ENCODE peak calls at places on chromosomes 3 and 15, in four cellular contexts. K, P, G and O are unnamed samples.

GRCh38 chr15:82177291-82178010 is 85.1 kb downstream of the EFL1 start:
- DNase-seq in P (no peak), G (no peak), K (no peak), O (no peak)

GRCh38 chr15:73336756-73337155 is 32.0 kb downstream of the HCN4 start:
- DNase-seq in P (no peak), G (peak; percentile 53), K (no peak), O (no peak)

GRCh38 chr3:129439381-129439816 is 349 bp downstream of the MBD4 start:
- DNase-seq in P (peak; percentile 49), G (peak; percentile 84), K (no peak), O (no peak)

GRCh38 chr3:59246719-59247401 is 197.0 kb upstream of the CFAP20DC start:
- DNase-seq in G (no peak), P (no peak), K (no peak), O (peak; percentile 68)

GRCh38 chr3:169241928-169242751 is 421.4 kb downstream of the MECOM start:
- DNase-seq in K (peak; percentile 39), P (no peak), G (peak; percentile 79), O (no peak)

GRCh38 chr3:30083315-30083714 is 523.1 kb upstream of the TGFBR2 start:
- DNase-seq in P (no peak), K (no peak), G (no peak), O (no peak)

GRCh38 chr15:68056097-68056865 is 2.2 kb downstream of the PIAS1 start:
- DNase-seq in P (no peak), G (no peak), K (no peak), O (no peak)

GRCh38 chr3:141556034-141556433 is 69.2 kb downstream of the RASA2 start:
- DNase-seq in P (peak; percentile 19), K (no peak), G (no peak), O (no peak)

GRCh38 chr15:40650479-40650878 is 44.5 kb upstream of the RAD51 start:
- DNase-seq in P (no peak), K (no peak), G (no peak), O (no peak)

GRCh38 chr3:133988631-133989161 is 41.0 kb downstream of the SLCO2A1 start:
- DNase-seq in K (no peak), G (no peak), P (no peak), O (no peak)

GRCh38 chr15:67080900-67081431 is 15.6 kb downstream of the SMAD3 start:
- DNase-seq in G (peak; percentile 78), K (no peak), P (peak; percentile 71), O (peak; percentile 83)

GRCh38 chr3:126659915-126660886 is 5.3 kb upstream of the TXNRD3 start:
- DNase-seq in G (no peak), P (no peak), K (no peak), O (no peak)

GRCh38 chr3:51622868-51623267 is 48.2 kb upstream of the TEX264 start:
- DNase-seq in G (no peak), P (no peak), K (no peak), O (no peak)

GRCh38 chr3:138629526-138629925 is 21.0 kb downstream of the FAIM start:
- DNase-seq in G (no peak), P (no peak), K (no peak), O (no peak)

GRCh38 chr3:70556056-70556455 is 243.6 kb upstream of the MDFIC2 start:
- DNase-seq in G (no peak), K (no peak), P (no peak), O (no peak)

GRCh38 chr3:127177226-127177625 is 15.7 kb upstream of the PRR23E start:
- DNase-seq in G (no peak), P (no peak), K (no peak), O (no peak)

GRCh38 chr3:161800985-161801559 is 304.5 kb downstream of the OTOL1 start:
- DNase-seq in K (no peak), P (no peak), G (no peak), O (no peak)

GRCh38 chr15:91930092-91930491 is 76.6 kb downstream of the SLCO3A1 start:
- DNase-seq in P (no peak), G (no peak), K (no peak), O (no peak)

GRCh38 chr3:10936686-10937085 is 55.9 kb upstream of the SLC6A1 start:
- DNase-seq in P (no peak), G (peak; percentile 22), K (no peak), O (no peak)

GRCh38 chr3:156643729-156644389 is 30.5 kb upstream of the TIPARP start:
- DNase-seq in P (peak; percentile 20), G (no peak), K (no peak), O (peak; percentile 17)

GRCh38 chr15:74234598-74234875 is 1.6 kb upstream of the CCDC33 start:
- DNase-seq in G (no peak), P (no peak), K (no peak), O (no peak)

GRCh38 chr15:67244966-67245478 is 9.4 kb downstream of the AAGAB start:
- DNase-seq in G (no peak), K (no peak), P (no peak), O (no peak)

GRCh38 chr15:75887178-75887577 is 16.5 kb upstream of the FBXO22 start:
- DNase-seq in K (no peak), G (no peak), P (no peak), O (no peak)

GRCh38 chr15:66388576-66388975 is 1.9 kb downstream of the MAP2K1 start:
- DNase-seq in K (no peak), P (no peak), G (no peak), O (no peak)

GRCh38 chr3:188188911-188189310 is 35.0 kb downstream of the LPP start:
- DNase-seq in P (no peak), K (no peak), G (no peak), O (no peak)